ENCODE peak calls at places on chromosomes 5 and 9, in eight cellular contexts. M, H, I, B, F, V, E and S are unnamed samples.

GRCh38 chr5:93581738-93582414 is 857 bp upstream of the NR2F1-AS1 start:
- DNase-seq in M (no peak), H (no peak), I (peak), B (no peak), F (peak), V (no peak), E (no peak), S (no peak)

GRCh38 chr9:137025120-137025966 is 2.7 kb downstream of the ABCA2 start:
- DNase-seq in M (no peak), H (peak), I (no peak), B (peak), F (no peak), V (no peak), E (no peak), S (no peak)

GRCh38 chr9:130110166-130110565 is 56.5 kb downstream of the GPR107 start:
- DNase-seq in M (no peak), H (no peak), I (no peak), B (no peak), F (no peak), V (no peak), E (no peak), S (no peak)

GRCh38 chr5:77842247-77842646 is 66.1 kb upstream of the TBCA start:
- DNase-seq in M (no peak), H (no peak), I (peak), B (no peak), F (no peak), V (no peak), E (no peak), S (no peak)

GRCh38 chr9:121947683-121948300 is 145.3 kb downstream of the TTLL11 start:
- DNase-seq in M (no peak), H (no peak), I (no peak), B (no peak), F (no peak), V (no peak), E (no peak), S (no peak)

GRCh38 chr5:113119271-113119924 is 142.8 kb downstream of the DCP2 start:
- DNase-seq in M (no peak), H (peak), I (peak), B (no peak), F (no peak), V (no peak), E (peak), S (no peak)

GRCh38 chr9:127873886-127874285 is 3.6 kb downstream of the AK1 start:
- DNase-seq in M (no peak), H (no peak), I (peak), B (peak), F (no peak), V (no peak), E (peak), S (no peak)

GRCh38 chr5:1923341-1923740 is 40.6 kb upstream of the IRX4 start:
- DNase-seq in M (no peak), H (no peak), I (no peak), B (no peak), F (no peak), V (no peak), E (no peak), S (no peak)

GRCh38 chr5:140011297-140011802 is 31.7 kb downstream of the NRG2 start:
- DNase-seq in M (no peak), H (no peak), I (no peak), B (no peak), F (peak), V (no peak), E (peak), S (peak)

GRCh38 chr9:135882011-135882410 is 25.3 kb downstream of the CAMSAP1 start:
- DNase-seq in M (no peak), H (no peak), I (no peak), B (no peak), F (no peak), V (no peak), E (no peak), S (no peak)

GRCh38 chr9:94096819-94097577 is 12.7 kb downstream of the PTPDC1 start:
- DNase-seq in M (no peak), H (no peak), I (no peak), B (peak), F (no peak), V (no peak), E (no peak), S (peak)

GRCh38 chr9:129290606-129291005 is 112.5 kb upstream of the IER5L start:
- DNase-seq in M (no peak), H (peak), I (no peak), B (no peak), F (no peak), V (no peak), E (no peak), S (no peak)

DNA sequence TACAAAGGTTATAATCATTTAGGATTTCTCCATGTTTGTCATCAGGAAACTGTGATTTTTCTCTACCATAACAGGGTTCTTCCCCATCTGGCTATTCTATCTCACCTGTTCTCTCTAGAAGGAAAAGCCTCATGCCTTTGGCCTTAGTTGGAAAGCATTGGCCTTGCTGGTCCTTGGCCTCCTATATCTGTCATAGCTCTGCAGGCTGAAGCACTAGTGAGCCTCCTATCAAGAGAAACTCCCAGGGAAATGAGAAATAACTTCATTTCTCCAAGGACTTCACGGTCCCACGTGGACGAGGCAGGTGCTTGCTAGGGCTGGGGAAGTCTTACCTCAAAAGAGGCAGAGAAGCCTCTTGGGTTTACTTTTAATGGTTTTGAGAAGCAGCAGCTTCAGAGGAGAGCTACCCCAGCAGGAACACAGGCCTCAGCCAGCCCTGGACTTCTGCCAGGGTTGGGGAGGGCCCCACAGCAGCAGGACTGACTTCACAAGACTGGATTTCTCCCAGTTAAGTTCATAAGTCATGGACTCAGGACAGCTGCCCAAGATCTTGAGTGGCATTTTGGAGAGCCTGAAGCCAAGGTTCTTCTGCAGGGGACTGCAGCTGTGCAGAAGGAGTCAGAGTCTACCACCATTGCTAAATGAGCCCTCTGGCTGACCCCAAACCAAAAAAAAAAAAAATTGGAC is 15.8 kb upstream of the PSAT1 start:
- DNase-seq in M (no peak), H (peak), I (peak), B (peak), F (peak), V (no peak), E (peak), S (no peak)
- H3K27ac ChIP-seq in M (no peak), H (no peak), I (peak), B (no peak), F (no peak), V (no peak), E (no peak), S (no peak)

GRCh38 chr9:35606138-35606504 is 1.1 kb downstream of the TESK1 start:
- DNase-seq in M (no peak), H (no peak), I (no peak), B (no peak), F (no peak), V (no peak), E (no peak), S (no peak)
- H3K27ac ChIP-seq in M (no peak), H (no peak), I (no peak), B (no peak), F (no peak), V (no peak), E (no peak), S (no peak)

DNA sequence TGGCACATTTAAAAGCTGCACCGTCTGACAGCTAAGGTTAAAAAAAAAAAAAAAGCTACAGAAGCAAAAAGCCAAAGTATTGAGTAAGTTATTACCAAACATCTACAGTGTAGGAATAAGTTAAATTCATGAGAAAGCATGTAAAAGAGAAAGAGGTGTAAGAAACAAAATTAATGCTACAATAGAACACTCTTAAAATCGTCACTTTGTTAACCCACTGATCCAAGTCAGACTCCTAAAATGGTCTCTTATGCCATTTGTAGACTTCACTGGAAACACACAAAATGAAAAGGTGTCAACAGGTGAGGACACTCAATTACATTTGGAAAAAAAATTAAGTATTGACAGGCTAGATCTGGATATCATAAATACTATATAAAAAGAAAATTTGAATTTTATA is 120.2 kb downstream of the SSBP2 start:
- DNase-seq in M (no peak), H (no peak), I (no peak), B (no peak), F (no peak), V (no peak), E (no peak), S (no peak)
- H3K27ac ChIP-seq in M (no peak), H (no peak), I (no peak), B (no peak), F (no peak), V (no peak), E (no peak), S (no peak)

GRCh38 chr9:93004561-93004960 is 53.9 kb upstream of the SUSD3 start:
- DNase-seq in M (no peak), H (no peak), I (no peak), B (no peak), F (no peak), V (no peak), E (no peak), S (no peak)
- H3K27ac ChIP-seq in M (no peak), H (no peak), I (no peak), B (no peak), F (no peak), V (peak), E (no peak), S (no peak)

GRCh38 chr5:170630711-170631141 is 126.9 kb downstream of the KCNIP1 start:
- DNase-seq in M (no peak), H (no peak), I (no peak), B (no peak), F (no peak), V (no peak), E (no peak), S (no peak)
- H3K27ac ChIP-seq in M (no peak), H (no peak), I (no peak), B (no peak), F (no peak), V (no peak), E (no peak), S (no peak)

DNA sequence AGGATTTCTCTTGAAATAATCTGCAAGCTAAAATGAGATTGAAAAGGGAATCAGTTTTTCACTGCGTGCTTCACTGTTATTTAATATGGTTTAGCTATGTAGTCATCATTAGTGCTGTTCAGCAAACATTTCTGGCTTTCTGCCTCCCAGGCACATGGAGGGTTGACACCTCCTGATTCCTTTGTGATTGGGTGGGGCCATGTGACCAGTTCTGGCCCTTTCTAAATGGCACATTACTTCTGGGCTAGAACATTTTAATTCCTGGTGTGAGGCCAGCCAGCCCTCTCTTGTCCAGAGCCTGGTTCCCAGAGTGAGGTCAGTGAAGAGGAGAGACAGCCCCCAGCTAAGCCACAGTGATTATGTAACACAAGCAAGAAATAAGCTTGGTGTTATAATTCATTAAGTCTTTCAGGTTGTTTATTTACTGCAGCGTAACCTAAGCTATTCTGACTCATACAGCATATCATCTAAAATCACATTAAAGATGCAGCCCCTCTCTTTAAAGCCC is 17.4 kb upstream of the ARSI start:
- DNase-seq in M (no peak), H (peak), I (peak), B (peak), F (peak), V (no peak), E (peak), S (peak)
- H3K27ac ChIP-seq in M (peak), H (peak), I (peak), B (peak), F (peak), V (no peak), E (no peak), S (peak)

GRCh38 chr9:114607671-114608524 is 3.2 kb upstream of the TMEM268 start:
- DNase-seq in M (no peak), H (no peak), I (no peak), B (no peak), F (no peak), V (no peak), E (no peak), S (no peak)

GRCh38 chr9:114604974-114605373 is 6.1 kb upstream of the TMEM268 start:
- DNase-seq in M (no peak), H (no peak), I (no peak), B (no peak), F (no peak), V (no peak), E (no peak), S (no peak)

GRCh38 chr9:114608525-114608796 is 2.6 kb upstream of the TMEM268 start:
- DNase-seq in M (no peak), H (no peak), I (no peak), B (no peak), F (no peak), V (no peak), E (no peak), S (no peak)

GRCh38 chr9:114606597-114607207 is 4.4 kb upstream of the TMEM268 start:
- DNase-seq in M (no peak), H (no peak), I (peak), B (no peak), F (peak), V (no peak), E (peak), S (no peak)

GRCh38 chr9:114606068-114606467 is 5.0 kb upstream of the TMEM268 start:
- DNase-seq in M (no peak), H (no peak), I (no peak), B (no peak), F (no peak), V (no peak), E (no peak), S (no peak)
- H3K27ac ChIP-seq in M (no peak), H (no peak), I (no peak), B (no peak), F (no peak), V (no peak), E (no peak), S (no peak)